ENCODE peak calls at places on chromosome 11, in eight cellular contexts. G is left lung, M is A549, U is HepG2, O is Panc1, B is pancreas, N is Right ventricle myocardium superior, D is upper lobe of right lung. S is an unnamed sample.
A peak's percentile ranks its signal among the peaks of the same experiment; 100 is the strongest.

GRCh38 chr11:114236829-114237228 is 59.4 kb upstream of the NNMT start:
- ATAC-seq in N (peak; percentile 18), B (no peak), G (no peak), U (no peak), O (peak; percentile 41), D (no peak), M (no peak), S (no peak)

GRCh38 chr11:2665747-2666710 is 33.8 kb downstream of the KCNQ1OT1 start:
- ATAC-seq in G (no peak), B (no peak), D (no peak), U (no peak), M (no peak), N (peak; percentile 28), O (no peak), S (no peak)

GRCh38 chr11:1129143-1129665 is 28.5 kb upstream of the MUC5AC start:
- ATAC-seq in G (no peak), N (no peak), O (peak; percentile 39), B (peak; percentile 21), D (no peak), U (no peak), M (no peak), S (no peak)

GRCh38 chr11:125625225-125625593 is 246 bp downstream of the CHEK1 start:
- ATAC-seq in D (no peak), B (no peak), N (peak; percentile 66), U (no peak), G (peak; percentile 54), O (peak; percentile 34), M (no peak), S (no peak)

GRCh38 chr11:83174008-83174407 is 17.1 kb downstream of the PCF11 start:
- ATAC-seq in U (no peak), M (no peak), G (peak; percentile 74), O (no peak), N (no peak), D (peak; percentile 48), B (peak; percentile 10), S (peak; percentile 34)

GRCh38 chr11:14577290-14577689 is 57.1 kb upstream of the PSMA1 start:
- ATAC-seq in M (no peak), B (no peak), N (no peak), D (no peak), G (no peak), U (no peak), O (no peak), S (no peak)

GRCh38 chr11:8841899-8842298 is 69.1 kb upstream of the AKIP1 start:
- ATAC-seq in N (no peak), M (no peak), B (no peak), G (no peak), U (no peak), O (no peak), D (no peak), S (no peak)

GRCh38 chr11:61972796-61973602 is 5.6 kb upstream of the FTH1 start:
- ATAC-seq in B (peak; percentile 14), D (peak; percentile 16), G (peak; percentile 37), N (peak; percentile 12), M (peak; percentile 1), U (peak; percentile 78), O (no peak), S (peak; percentile 33)

GRCh38 chr11:103183981-103184592 is 74.9 kb downstream of the DYNC2H1 start:
- ATAC-seq in D (no peak), G (no peak), M (no peak), O (no peak), N (no peak), U (no peak), B (no peak), S (no peak)

GRCh38 chr11:114089748-114090147 is 30.2 kb downstream of the ZBTB16 start:
- ATAC-seq in O (no peak), D (no peak), M (no peak), B (no peak), G (no peak), N (peak; percentile 21), U (no peak), S (no peak)

GRCh38 chr11:45267660-45268340 is 18.3 kb downstream of the SYT13 start:
- ATAC-seq in M (no peak), O (no peak), U (no peak), B (no peak), N (no peak), G (no peak), D (no peak), S (no peak)

GRCh38 chr11:95182397-95182796 is 48.6 kb downstream of the SESN3 start:
- ATAC-seq in B (no peak), M (no peak), G (no peak), N (no peak), D (no peak), U (no peak), O (no peak), S (peak; percentile 43)

GRCh38 chr11:124460459-124460858 is 15.0 kb upstream of the OR8B8 start:
- ATAC-seq in B (no peak), D (no peak), U (no peak), M (no peak), O (no peak), G (no peak), N (no peak), S (no peak)

GRCh38 chr11:15258433-15259350 is 144.0 kb downstream of the INSC start:
- ATAC-seq in D (peak; percentile 83), U (peak; percentile 92), G (peak; percentile 94), B (peak; percentile 99), M (peak; percentile 92), O (peak; percentile 17), N (no peak), S (no peak)